ENCODE peak calls at places on chromosomes 6 and 20, in seven cellular contexts. O is prostate gland, Q is spleen, K is breast epithelium, J is HCT116, G is Panc1, N is GM12892. Z is an unnamed sample.

GRCh38 chr6:72702421-72702820 is 80.6 kb downstream of the KCNQ5 start:
- DNase-seq in O (no peak), N (no peak), K (no peak), G (no peak), Q (no peak), J (no peak), Z (no peak)

GRCh38 chr6:95797054-95797453 is 218.7 kb upstream of the FUT9 start:
- DNase-seq in J (no peak), O (no peak), Q (no peak), K (no peak), G (no peak), N (no peak), Z (no peak)

GRCh38 chr6:7907159-7907558 is 3.4 kb downstream of the TXNDC5 start:
- DNase-seq in J (no peak), N (no peak), K (no peak), G (no peak), Q (no peak), O (no peak), Z (no peak)

GRCh38 chr20:21705466-21706344 is at the start of gene PAX1:
- DNase-seq in N (no peak), K (no peak), O (no peak), Q (peak), G (no peak), J (no peak), Z (no peak)

GRCh38 chr6:15106958-15107643 is 138.8 kb upstream of the JARID2 start:
- DNase-seq in K (no peak), J (no peak), G (no peak), O (no peak), Q (no peak), N (no peak), Z (no peak)

GRCh38 chr6:159655409-159655988 is 37.5 kb downstream of the SOD2 start:
- DNase-seq in J (no peak), K (no peak), Q (no peak), N (no peak), O (no peak), G (no peak), Z (no peak)

GRCh38 chr6:42434237-42434636 is 17.5 kb downstream of the TRERF1 start:
- DNase-seq in O (no peak), J (no peak), Q (no peak), N (no peak), G (no peak), K (no peak), Z (no peak)

GRCh38 chr6:124430741-124431140 is 531.5 kb upstream of the RNF217 start:
- DNase-seq in K (no peak), Q (no peak), N (no peak), J (no peak), O (no peak), G (no peak), Z (no peak)

GRCh38 chr6:155117266-155117665 is 122.2 kb downstream of the TIAM2 start:
- DNase-seq in J (no peak), Q (no peak), K (no peak), O (no peak), N (no peak), G (no peak), Z (no peak)

GRCh38 chr6:125138083-125138482 is 15.5 kb upstream of the TPD52L1 start:
- DNase-seq in O (no peak), J (no peak), Q (no peak), N (no peak), G (no peak), K (no peak), Z (no peak)

GRCh38 chr6:113172531-113172966 is 684.6 kb upstream of the MARCKS start:
- DNase-seq in Q (no peak), K (no peak), N (no peak), G (no peak), O (no peak), J (no peak), Z (peak)

GRCh38 chr20:30812739-30813411 is 444.6 kb upstream of the DEFB115 start:
- DNase-seq in J (no peak), G (no peak), Q (peak), N (peak), K (no peak), O (no peak), Z (no peak)

GRCh38 chr6:86961432-86962200 is 24.3 kb downstream of the HTR1E start:
- DNase-seq in O (no peak), Q (no peak), G (no peak), J (no peak), K (no peak), N (no peak), Z (no peak)

GRCh38 chr6:153003294-153003645 is 761 bp upstream of the MTRF1L start:
- DNase-seq in O (no peak), G (no peak), K (no peak), J (no peak), N (no peak), Q (no peak), Z (no peak)

GRCh38 chr20:3800878-3801260 is 4.8 kb downstream of the CDC25B start:
- DNase-seq in J (no peak), N (no peak), Q (peak), G (no peak), O (no peak), K (no peak), Z (no peak)

GRCh38 chr6:37705239-37706051 is 7.8 kb upstream of the MDGA1 start:
- DNase-seq in Q (peak), G (no peak), O (peak), J (no peak), K (peak), N (peak), Z (peak)

GRCh38 chr6:165615629-165616028 is 47.4 kb downstream of the PDE10A start:
- DNase-seq in G (no peak), J (no peak), N (no peak), Q (no peak), K (no peak), O (no peak), Z (no peak)

GRCh38 chr20:31945790-31946189 is 6.1 kb downstream of the PDRG1 start:
- DNase-seq in G (no peak), J (no peak), O (no peak), Q (no peak), K (no peak), N (no peak), Z (no peak)

GRCh38 chr6:97586344-97586743 is 303.3 kb upstream of the MMS22L start:
- DNase-seq in G (no peak), Q (no peak), O (no peak), K (no peak), J (no peak), N (no peak), Z (no peak)

GRCh38 chr6:74510878-74511277 is 695.0 kb downstream of the COL12A1 start:
- DNase-seq in N (no peak), O (no peak), Q (no peak), K (no peak), J (no peak), G (no peak), Z (no peak)

GRCh38 chr20:32287231-32287638 is 9.8 kb downstream of the KIF3B start:
- DNase-seq in Q (peak), K (no peak), N (no peak), G (no peak), O (no peak), J (no peak), Z (no peak)

GRCh38 chr6:9405369-9405768 is 970.0 kb upstream of the SLC35B3 start:
- DNase-seq in G (peak), N (no peak), K (no peak), O (no peak), J (peak), Q (no peak), Z (no peak)

GRCh38 chr6:159075506-159076100 is 30.8 kb upstream of the TAGAP start:
- DNase-seq in K (no peak), J (no peak), N (no peak), Q (no peak), G (no peak), O (no peak), Z (no peak)

GRCh38 chr20:21522479-21523397 is 8.9 kb upstream of the NKX2-2 start:
- DNase-seq in O (no peak), K (no peak), J (no peak), G (no peak), N (no peak), Q (no peak), Z (no peak)

GRCh38 chr6:166005401-166005845 is 162.2 kb downstream of the TBXT start:
- DNase-seq in J (no peak), Q (no peak), O (no peak), N (no peak), G (no peak), K (no peak), Z (no peak)

GRCh38 chr20:40738976-40739375 is 49.9 kb upstream of the MAFB start:
- DNase-seq in K (no peak), Q (no peak), N (no peak), O (no peak), G (no peak), J (no peak), Z (no peak)

GRCh38 chr6:170291271-170292110 is 613 bp upstream of the DLL1 start:
- DNase-seq in O (peak), K (no peak), Q (peak), N (no peak), G (no peak), J (no peak), Z (peak)

GRCh38 chr6:42363906-42364859 is 87.5 kb downstream of the TRERF1 start:
- DNase-seq in N (no peak), J (no peak), Q (no peak), G (no peak), K (no peak), O (no peak), Z (no peak)

GRCh38 chr6:125294925-125295324 is 6.8 kb downstream of the HDDC2 start:
- DNase-seq in O (no peak), K (no peak), Q (no peak), J (no peak), G (no peak), N (no peak), Z (no peak)

GRCh38 chr6:32962427-32962826 is 6.0 kb upstream of the BRD2 start:
- DNase-seq in O (no peak), J (no peak), N (no peak), Q (no peak), K (no peak), G (no peak), Z (no peak)

GRCh38 chr6:69901361-69901760 is 35.0 kb downstream of the COL19A1 start:
- DNase-seq in G (no peak), O (no peak), Q (no peak), K (no peak), J (no peak), N (no peak), Z (no peak)

GRCh38 chr20:31573555-31574295 is 31.4 kb upstream of the ID1 start:
- DNase-seq in Q (peak), K (no peak), J (no peak), G (no peak), O (peak), N (no peak), Z (peak)

DNA sequence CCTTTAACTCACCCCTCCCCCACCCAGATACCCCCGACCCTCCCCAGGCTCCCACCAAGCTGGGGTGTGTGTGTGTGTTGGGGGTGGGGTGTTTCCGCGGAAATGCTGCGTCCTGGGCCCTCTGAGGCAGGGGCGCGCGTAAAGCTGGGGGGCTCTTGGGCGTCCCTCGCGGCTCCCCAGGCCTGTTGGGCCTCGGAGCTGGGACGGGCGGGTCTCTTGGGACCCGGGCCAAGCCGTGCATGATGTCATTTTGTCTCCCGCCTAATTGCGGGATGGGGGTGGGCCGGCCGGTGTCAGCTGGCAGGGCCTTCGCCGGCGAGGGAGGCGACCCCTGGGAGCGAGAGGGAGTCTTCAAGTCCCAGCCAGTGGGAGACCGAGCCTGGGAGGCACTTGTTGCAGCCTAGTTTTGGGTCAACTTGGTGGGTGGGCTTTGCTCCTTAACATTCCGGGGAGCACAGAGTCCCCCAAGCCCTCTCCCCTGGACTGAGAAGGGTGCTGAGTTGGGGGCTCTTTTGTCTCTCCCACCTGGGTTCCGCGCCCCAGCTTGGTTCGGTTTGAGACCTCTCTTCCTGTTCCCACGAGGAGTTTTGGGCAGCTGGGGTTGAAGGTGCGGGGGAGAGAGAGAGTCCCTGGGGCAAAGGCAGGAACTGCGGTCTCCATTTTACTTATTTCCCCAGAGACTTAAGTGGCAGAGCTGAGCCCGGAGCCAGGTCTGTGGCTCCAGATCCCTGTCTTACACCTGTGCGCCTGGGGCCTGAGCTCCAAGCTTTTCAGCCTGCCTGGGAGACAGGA is 623 bp downstream of the MYBL2 start:
- DNase-seq in J (no peak), O (no peak), G (no peak), K (no peak), Q (peak), N (peak), Z (no peak)
- TF ChIP-seq POLR2AphosphoS5 in J (no peak), O (no peak), G (no peak), K (no peak), Q (peak), N (no peak), Z (no peak)

DNA sequence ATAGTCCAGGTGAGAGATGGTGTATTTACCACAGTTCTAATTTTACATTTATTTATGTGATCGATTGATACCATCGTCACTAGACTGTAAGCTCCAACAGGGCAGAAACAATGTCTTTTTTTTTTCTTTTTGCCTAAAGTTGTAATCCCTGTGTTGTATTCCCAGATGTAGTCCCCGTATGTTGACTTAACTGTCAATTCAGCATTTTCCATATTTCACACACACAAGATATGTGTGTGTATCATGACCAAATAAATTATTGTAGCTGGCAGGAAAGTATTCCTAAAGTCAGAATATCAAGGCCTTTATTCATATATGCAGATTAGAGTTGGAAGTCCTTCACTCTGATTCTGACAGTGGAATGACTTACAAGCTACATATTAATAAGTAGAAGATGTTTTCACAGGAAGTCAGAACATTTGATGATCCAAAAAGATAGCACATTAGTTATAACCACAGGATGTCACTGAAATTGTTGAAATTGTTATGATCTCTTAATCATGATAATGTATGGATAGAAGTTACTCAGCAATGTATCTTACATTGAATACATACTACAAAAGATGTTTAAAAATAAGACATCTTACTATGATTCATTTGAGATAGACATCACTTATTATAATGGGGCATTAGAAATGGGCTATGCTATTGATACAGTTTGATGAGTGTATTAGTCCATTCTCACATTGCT is 10.6 kb downstream of the RNF182 start:
- DNase-seq in K (no peak), O (no peak), Q (no peak), J (no peak), G (no peak), N (no peak), Z (no peak)
- TF ChIP-seq POLR2AphosphoS5 in K (no peak), O (no peak), Q (no peak), J (no peak), G (no peak), N (no peak), Z (no peak)

GRCh38 chr20:57180385-57180784 is 86.1 kb downstream of the BMP7 start:
- DNase-seq in K (no peak), G (no peak), N (no peak), Q (no peak), O (no peak), J (no peak), Z (no peak)

GRCh38 chr20:57177636-57178280 is 88.7 kb downstream of the BMP7 start:
- DNase-seq in Q (no peak), O (no peak), G (no peak), N (no peak), K (no peak), J (no peak), Z (no peak)

GRCh38 chr20:57178582-57179112 is 87.8 kb downstream of the BMP7 start:
- DNase-seq in K (no peak), O (no peak), G (no peak), Q (no peak), N (no peak), J (no peak), Z (no peak)

GRCh38 chr20:57180954-57181353 is 85.5 kb downstream of the BMP7 start:
- DNase-seq in Q (no peak), O (no peak), K (no peak), G (no peak), J (no peak), N (no peak), Z (no peak)

DNA sequence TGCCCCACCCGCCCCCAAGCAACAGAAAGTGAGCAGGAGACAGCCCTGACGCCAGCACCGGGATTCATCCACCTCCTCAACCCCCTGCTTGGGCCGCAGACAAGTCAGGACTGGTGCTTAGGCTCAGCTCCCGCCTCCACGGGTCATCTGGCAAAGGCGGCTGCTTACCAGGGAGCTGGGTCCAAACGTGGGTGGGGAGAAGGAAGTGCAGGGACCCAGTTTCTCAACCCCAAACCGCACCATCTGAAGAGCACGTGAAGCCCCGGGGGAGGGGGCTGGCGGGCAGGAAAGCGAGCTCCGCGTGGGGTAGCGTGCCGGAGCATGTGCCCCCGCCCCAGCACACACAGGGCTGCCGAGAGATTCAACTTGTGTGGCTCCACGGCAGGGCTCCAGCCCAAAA is 87.2 kb downstream of the BMP7 start:
- DNase-seq in N (no peak), G (no peak), J (no peak), K (no peak), Q (no peak), O (peak), Z (no peak)
- TF ChIP-seq POLR2AphosphoS5 in N (no peak), G (no peak), J (no peak), K (no peak), Q (no peak), O (peak), Z (no peak)

DNA sequence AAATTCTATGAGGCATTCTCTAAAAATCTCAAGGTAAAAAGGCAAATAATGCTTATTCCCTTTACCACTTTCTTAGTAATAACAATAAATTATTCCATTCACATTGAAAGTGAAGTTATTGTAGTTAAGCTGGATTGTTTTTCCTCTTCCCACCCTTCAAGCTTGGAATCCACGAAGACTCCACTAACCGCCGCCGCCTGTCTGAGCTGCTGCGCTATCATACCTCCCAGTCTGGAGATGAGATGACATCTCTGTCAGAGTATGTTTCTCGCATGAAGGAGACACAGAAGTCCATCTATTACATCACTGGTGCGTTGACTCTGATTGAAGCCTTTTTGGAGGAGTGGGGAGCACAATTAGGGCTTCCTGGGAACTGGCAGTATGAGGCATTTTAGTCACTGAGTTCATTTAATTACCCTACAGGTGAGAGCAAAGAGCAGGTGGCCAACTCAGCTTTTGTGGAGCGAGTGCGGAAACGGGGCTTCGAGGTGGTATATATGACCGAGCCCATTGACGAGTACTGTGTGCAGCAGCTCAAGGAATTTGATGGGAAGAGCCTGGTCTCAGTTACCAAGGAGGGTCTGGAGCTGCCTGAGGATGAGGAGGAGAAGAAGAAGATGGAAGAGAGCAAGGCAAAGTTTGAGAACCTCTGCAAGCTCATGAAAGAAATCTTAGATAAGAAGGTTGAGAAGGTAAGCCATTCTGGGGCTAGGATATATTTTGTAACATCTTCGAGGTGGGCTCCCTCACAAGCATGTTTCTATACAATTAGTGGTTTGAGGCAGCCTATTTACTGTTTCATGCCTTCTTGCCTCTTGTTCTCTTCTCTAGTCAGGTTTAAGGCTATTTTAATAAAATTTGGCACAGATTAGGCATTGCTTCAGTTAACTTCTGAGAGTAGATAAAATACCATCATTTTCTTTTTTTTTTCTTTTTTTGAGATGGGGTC is 4.9 kb downstream of the HSP90AB1 start:
- DNase-seq in J (no peak), O (no peak), Q (peak), G (no peak), K (no peak), N (no peak), Z (no peak)
- TF ChIP-seq POLR2AphosphoS5 in J (no peak), O (no peak), Q (no peak), G (no peak), K (no peak), N (peak), Z (no peak)